ENCODE peak calls at places on chromosomes 2 and 18, in eight cellular contexts. X is RWPE1, Q is breast epithelium, G is neural progenitor cell, U is cardiac muscle cell, V is esophagus squamous epithelium, H is HL-60, A is gastrocnemius medialis. N is an unnamed sample.

GRCh38 chr18:11074879-11075278 is 74.5 kb downstream of the PIEZO2 start:
- DNase-seq in V (no peak), G (no peak), U (no peak), Q (no peak), X (no peak), H (no peak), A (no peak), N (no peak)

GRCh38 chr18:45774065-45774521 is 50.1 kb downstream of the SLC14A1 start:
- DNase-seq in Q (peak; percentile 33), A (no peak), V (no peak), X (peak; percentile 32), G (no peak), U (peak; percentile 75), H (no peak), N (no peak)

GRCh38 chr2:27186613-27187345 is 25.1 kb upstream of the ATRAID start:
- DNase-seq in H (no peak), X (no peak), Q (no peak), A (no peak), V (no peak), G (no peak), U (no peak), N (no peak)

GRCh38 chr2:200778038-200778437 is 33.7 kb upstream of the BZW1 start:
- DNase-seq in V (no peak), A (no peak), X (no peak), G (no peak), Q (no peak), U (peak; percentile 57), H (no peak), N (no peak)

GRCh38 chr18:37537868-37538525 is 27.6 kb downstream of the CELF4 start:
- DNase-seq in X (peak; percentile 52), U (peak; percentile 75), V (no peak), A (peak; percentile 15), G (peak; percentile 86), Q (peak; percentile 52), H (peak; percentile 55), N (no peak)

GRCh38 chr2:85318222-85319182 is 9.3 kb downstream of the TGOLN2 start:
- DNase-seq in U (peak; percentile 57), A (no peak), X (peak; percentile 15), Q (no peak), H (peak; percentile 84), V (no peak), G (no peak), N (no peak)

GRCh38 chr18:13889661-13890060 is 25.7 kb downstream of the MC2R start:
- DNase-seq in X (peak; percentile 18), V (no peak), G (no peak), Q (no peak), U (no peak), A (no peak), H (no peak), N (no peak)

GRCh38 chr2:222688912-222689311 is 17.5 kb downstream of the MOGAT1 start:
- DNase-seq in H (no peak), A (no peak), Q (no peak), U (peak; percentile 45), V (no peak), G (no peak), X (no peak), N (no peak)

GRCh38 chr2:182064024-182064880 is 78.6 kb downstream of the PPP1R1C start:
- DNase-seq in A (peak; percentile 20), H (no peak), G (no peak), X (no peak), Q (no peak), U (no peak), V (no peak), N (no peak)

GRCh38 chr2:196335238-196335637 is 163.9 kb upstream of the STK17B start:
- DNase-seq in A (no peak), U (peak; percentile 72), X (peak; percentile 35), G (no peak), V (no peak), Q (no peak), H (no peak), N (no peak)

DNA sequence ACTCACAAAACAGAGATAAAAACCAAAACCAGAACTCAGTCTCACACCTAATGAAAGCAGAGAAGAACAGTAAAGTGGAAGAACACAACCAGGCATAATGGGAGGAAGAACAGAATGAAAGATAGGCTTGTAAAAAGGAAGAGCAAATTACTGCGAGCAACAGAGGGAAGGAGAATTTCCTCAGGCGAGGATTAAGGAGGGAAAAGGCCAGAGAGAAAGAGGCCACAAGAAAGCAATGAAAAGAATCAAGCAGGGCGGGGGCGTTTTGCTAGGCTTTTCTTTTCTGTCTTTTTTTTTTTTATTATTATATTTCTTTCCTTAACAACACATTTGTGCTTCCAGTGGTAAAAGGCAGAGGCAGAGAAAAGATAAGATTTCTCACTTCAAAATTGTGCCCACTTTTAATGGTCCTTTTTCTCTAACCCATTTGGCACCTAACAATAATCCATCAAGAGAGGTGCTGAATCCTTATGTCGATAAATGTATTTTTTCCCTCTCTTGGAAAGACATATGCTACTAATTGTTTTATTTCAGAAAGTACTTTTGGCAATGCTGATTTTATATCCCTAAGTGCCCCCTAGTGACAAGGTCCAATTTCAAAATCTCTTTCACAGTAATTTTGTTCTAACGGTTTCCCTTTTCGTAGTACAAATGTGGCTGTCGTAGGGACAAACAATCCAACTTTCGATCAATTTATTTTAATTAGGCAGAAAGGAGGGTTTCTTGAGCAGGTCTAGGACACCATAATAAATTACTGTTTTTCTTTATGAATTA is 138.7 kb upstream of the AQP4 start:
- DNase-seq in X (no peak), G (peak; percentile 25), U (peak; percentile 28), V (no peak), H (no peak), A (no peak), Q (no peak), N (no peak)
- TF ChIP-seq CTCF in X (peak; percentile 19), G (peak; percentile 41), U (peak; percentile 41), V (no peak), H (no peak), A (no peak), Q (peak; percentile 23), N (no peak)

GRCh38 chr2:162114291-162114690 is 37.8 kb downstream of the GCG start:
- DNase-seq in G (no peak), H (no peak), Q (no peak), A (no peak), V (no peak), X (no peak), U (peak; percentile 58), N (no peak)
- H3K27ac ChIP-seq in G (no peak overlapping the region), H (no peak overlapping the region), Q (no peak overlapping the region), A (no peak overlapping the region), V (no peak overlapping the region), X (no peak overlapping the region), U (no peak overlapping the region), N (no peak overlapping the region)

DNA sequence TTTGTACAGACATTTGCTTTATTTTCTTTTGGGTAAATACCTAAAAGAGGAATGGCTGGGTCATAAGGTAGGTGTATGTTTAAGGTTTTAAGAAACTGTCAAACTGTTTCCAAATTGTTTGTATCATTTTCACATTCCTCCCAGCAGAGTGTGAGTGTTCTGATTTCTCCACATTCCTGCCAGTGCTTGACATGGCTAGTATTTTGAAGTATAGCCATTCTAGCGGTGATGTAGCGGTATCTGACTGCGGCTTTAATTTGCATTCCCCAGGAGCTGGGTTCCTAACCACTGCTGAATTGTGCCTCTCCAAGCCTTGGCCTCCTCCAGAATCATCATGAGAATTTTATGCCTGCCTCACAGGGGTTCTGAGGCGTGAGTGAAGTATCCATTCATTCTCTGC is 61.8 kb upstream of the ARL4C start:
- DNase-seq in U (peak; percentile 28), X (no peak), Q (no peak), V (no peak), A (no peak), H (no peak), G (no peak), N (no peak)
- TF ChIP-seq CTCF in U (no peak), X (no peak), Q (no peak), V (no peak), A (no peak), H (no peak), G (no peak), N (no peak)

DNA sequence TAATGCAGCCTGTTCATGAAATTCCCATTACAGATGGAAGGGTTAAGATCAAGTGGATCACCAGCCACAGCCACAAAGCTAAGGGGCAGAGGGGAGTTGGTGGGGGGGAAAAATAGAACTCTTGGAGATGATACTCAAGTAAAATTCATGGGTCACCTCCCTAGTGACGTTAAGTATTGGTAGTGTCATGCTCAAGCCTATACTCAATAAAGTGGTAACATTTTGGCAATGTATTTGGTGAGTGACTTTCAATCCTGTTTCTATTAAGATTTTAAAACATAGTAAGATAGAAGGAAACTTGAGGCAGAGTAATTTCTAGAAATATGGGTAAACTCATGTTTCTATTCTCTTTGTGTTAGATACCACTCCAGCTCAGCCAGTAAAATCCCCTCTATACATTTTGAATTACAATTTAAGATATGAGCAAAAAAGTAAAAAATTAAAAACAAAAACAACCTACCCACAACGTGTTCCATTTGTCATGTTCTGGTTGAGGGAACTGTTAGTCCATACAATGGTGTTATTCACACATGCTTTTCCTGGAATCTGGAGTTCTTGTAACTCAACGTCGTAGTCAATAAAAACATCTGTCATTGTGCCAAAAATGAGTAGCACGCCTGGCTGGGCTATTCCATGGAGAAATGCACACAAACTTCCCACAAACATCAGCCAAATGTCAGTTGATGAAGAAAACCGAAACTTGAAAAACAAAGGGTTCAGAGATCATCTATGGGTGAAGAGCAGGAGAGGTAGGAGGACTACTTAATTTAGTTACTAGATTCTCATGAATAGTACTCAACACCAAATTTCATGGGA is 18.1 kb downstream of the ABCB11 start:
- DNase-seq in G (no peak), A (no peak), U (peak; percentile 76), Q (no peak), H (no peak), V (no peak), X (no peak), N (no peak)
- H3K27ac ChIP-seq in G (no peak overlapping the region), A (no peak overlapping the region), U (peak overlapping the region; percentile 87), Q (no peak overlapping the region), H (no peak overlapping the region), V (peak overlapping the region; percentile 69), X (no peak overlapping the region), N (no peak overlapping the region)

DNA sequence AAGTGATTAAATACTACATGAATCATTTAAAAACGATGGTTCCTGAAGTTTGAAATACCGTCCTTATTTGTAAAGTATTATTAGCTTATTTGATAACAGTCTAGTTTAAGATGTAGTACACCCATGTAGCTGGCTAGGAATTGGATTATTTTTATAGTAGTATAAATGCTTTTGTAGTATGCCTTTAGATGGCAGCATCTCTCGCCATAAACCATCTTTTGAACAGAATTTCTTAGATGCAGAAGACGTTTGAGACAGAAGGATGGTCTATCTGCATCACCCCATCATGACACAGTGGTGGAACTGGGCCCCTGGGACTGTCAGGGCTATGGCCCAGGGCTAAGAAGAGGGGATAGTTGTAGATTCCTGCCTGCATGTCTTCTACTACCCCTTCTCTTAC is 152.7 kb downstream of the WDSUB1 start:
- DNase-seq in Q (no peak), V (no peak), X (no peak), A (no peak), G (no peak), H (no peak), U (peak; percentile 30), N (no peak)
- TF ChIP-seq CTCF in Q (no peak), V (no peak), X (no peak), A (no peak), G (no peak), H (no peak), U (no peak), N (no peak)

DNA sequence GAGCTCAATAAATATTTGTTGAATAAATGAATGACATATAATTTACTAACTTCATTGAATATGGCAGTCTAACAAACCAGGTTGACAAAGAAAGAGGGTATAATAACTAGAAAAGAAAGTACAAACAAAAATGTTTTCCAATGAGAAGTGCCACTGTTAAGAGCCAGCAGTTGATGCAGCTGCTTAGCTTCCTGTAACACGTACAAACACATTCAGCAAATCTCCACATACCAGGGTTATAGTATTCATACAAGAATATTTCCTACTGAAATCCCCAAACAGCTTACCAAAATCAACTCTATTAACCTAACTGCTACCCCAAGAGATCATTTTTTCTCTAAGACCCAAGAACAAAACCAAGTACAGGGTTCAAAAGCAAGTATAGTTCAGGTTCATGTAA is 77.7 kb downstream of the THADA start:
- DNase-seq in V (no peak), G (no peak), X (peak; percentile 17), U (peak; percentile 30), H (no peak), A (no peak), Q (no peak), N (no peak)
- H3K27ac ChIP-seq in V (peak overlapping the region; percentile 82), G (no peak overlapping the region), X (no peak overlapping the region), U (no peak overlapping the region), H (no peak overlapping the region), A (peak overlapping the region; percentile 63), Q (peak overlapping the region; percentile 94), N (peak overlapping the region; percentile 82)

N was measured in vagina.